ENCODE peak calls at places on chromosomes 11 and 22, in seven cellular contexts. G is heart left ventricle, J is heart right ventricle, N is stomach, V is IMR-90, H is astrocyte, S is endodermal cell. W is an unnamed sample.

GRCh38 chr11:84819561-84819960 is 807.6 kb downstream of the DLG2 start:
- DNase-seq in G (no peak), J (no peak), N (no peak), V (no peak), H (no peak), S (no peak), W (no peak)

GRCh38 chr11:109940816-109941215 is 152.4 kb upstream of the ZC3H12C start:
- DNase-seq in G (no peak), J (no peak), N (no peak), V (peak; percentile 97), H (peak; percentile 89), S (no peak), W (no peak)

GRCh38 chr22:28594784-28595324 is 84.8 kb downstream of the TTC28 start:
- DNase-seq in G (no peak), J (no peak), N (no peak), V (peak; percentile 77), H (peak; percentile 48), S (no peak), W (no peak)

GRCh38 chr11:32148824-32149223 is 58.0 kb downstream of the RCN1 start:
- DNase-seq in G (no peak), J (no peak), N (no peak), V (no peak), H (no peak), S (no peak), W (no peak)

GRCh38 chr11:126732981-126733380 is 267.6 kb downstream of the KIRREL3 start:
- DNase-seq in G (no peak), J (no peak), N (no peak), V (no peak), H (no peak), S (no peak), W (no peak)

GRCh38 chr11:72321381-72321996 is 77.5 kb upstream of the PHOX2A start:
- DNase-seq in G (no peak), J (no peak), N (no peak), V (peak; percentile 81), H (peak; percentile 61), S (no peak), W (no peak)

GRCh38 chr11:23364076-23364475 is 503.8 kb upstream of the CCDC179 start:
- DNase-seq in G (no peak), J (no peak), N (no peak), V (peak; percentile 2), H (no peak), S (no peak), W (no peak)

GRCh38 chr11:59771605-59772004 is 16.4 kb downstream of the STX3 start:
- DNase-seq in G (no peak), J (no peak), N (no peak), V (no peak), H (no peak), S (no peak), W (no peak)

GRCh38 chr11:134604886-134605285 is 192.8 kb upstream of the B3GAT1 start:
- DNase-seq in G (no peak), J (no peak), N (no peak), V (no peak), H (no peak), S (peak; percentile 7), W (no peak)

GRCh38 chr22:22431271-22432220 is 77.0 kb downstream of the ZNF280B start:
- DNase-seq in G (peak; percentile 72), J (peak; percentile 26), N (peak; percentile 60), V (peak; percentile 34), H (peak; percentile 9), S (peak; percentile 90), W (peak; percentile 26)

GRCh38 chr11:96338910-96339703 is 3.9 kb downstream of the MAML2 start:
- DNase-seq in G (no peak), J (peak; percentile 35), N (no peak), V (peak; percentile 84), H (peak; percentile 81), S (peak; percentile 61), W (peak; percentile 59)

GRCh38 chr22:24339452-24339747 is 68.8 kb downstream of the SPECC1L start:
- DNase-seq in G (no peak), J (no peak), N (no peak), V (no peak), H (no peak), S (no peak), W (no peak)

GRCh38 chr22:24335529-24335928 is 64.9 kb downstream of the SPECC1L start:
- DNase-seq in G (no peak), J (no peak), N (no peak), V (no peak), H (no peak), S (no peak), W (no peak)

GRCh38 chr22:24341657-24342056 is 71.0 kb downstream of the SPECC1L start:
- DNase-seq in G (no peak), J (no peak), N (no peak), V (no peak), H (no peak), S (no peak), W (no peak)

GRCh38 chr22:24337894-24338645 is 67.4 kb downstream of the SPECC1L start:
- DNase-seq in G (no peak), J (no peak), N (no peak), V (no peak), H (no peak), S (no peak), W (no peak)

DNA sequence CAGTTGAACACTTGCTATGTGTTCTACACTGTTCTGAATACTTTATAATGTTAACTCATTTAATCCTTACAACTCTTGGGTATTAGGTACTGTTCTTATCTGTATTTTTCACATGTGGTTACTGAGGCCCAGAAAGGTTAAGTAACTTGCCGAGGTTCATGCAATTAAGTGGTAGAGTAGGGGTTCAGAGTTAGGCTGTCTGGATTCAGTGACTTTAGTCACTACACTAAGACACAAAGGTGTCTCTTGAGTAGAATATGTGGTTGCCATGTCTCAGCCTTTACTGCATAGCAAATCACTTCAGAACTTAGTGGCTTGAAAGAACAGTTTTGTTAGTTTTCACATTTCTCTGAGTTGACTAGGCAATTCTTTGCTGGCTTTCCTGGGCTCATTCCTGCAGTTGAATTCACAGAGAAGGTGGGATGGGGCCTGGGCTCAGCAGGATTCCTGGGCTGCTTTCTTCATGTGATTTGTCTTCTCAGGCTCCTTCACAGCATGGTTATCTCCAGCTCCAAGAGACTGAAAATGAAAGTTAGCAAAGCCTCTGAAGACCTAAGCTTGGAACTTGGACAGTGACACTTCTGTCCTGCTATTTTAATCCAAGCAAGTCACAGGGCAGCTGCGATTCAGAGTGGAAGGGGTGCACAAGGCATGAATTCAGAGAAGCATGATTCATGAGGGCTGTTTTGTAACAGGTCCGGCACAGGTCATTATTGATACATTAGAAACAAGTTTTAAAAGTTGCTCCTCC is 68.2 kb downstream of the SPECC1L start:
- DNase-seq in G (no peak), J (no peak), N (no peak), V (peak; percentile 61), H (peak; percentile 64), S (peak; percentile 68), W (peak; percentile 65)
- H3K4me3 ChIP-seq in G (no peak overlapping the region), J (no peak overlapping the region), N (no peak overlapping the region), V (no peak overlapping the region), H (peak overlapping the region; percentile 12), S (no peak overlapping the region), W (peak overlapping the region; percentile 45)

GRCh38 chr11:78270993-78271392 is 82.3 kb downstream of the USP35 start:
- DNase-seq in G (no peak), J (no peak), N (no peak), V (no peak), H (no peak), S (no peak), W (no peak)

GRCh38 chr11:78266451-78266850 is 77.7 kb downstream of the USP35 start:
- DNase-seq in G (no peak), J (no peak), N (no peak), V (no peak), H (no peak), S (no peak), W (no peak)

GRCh38 chr11:78265326-78265725 is 76.6 kb downstream of the USP35 start:
- DNase-seq in G (no peak), J (no peak), N (no peak), V (peak; percentile 4), H (no peak), S (no peak), W (no peak)

GRCh38 chr11:78274739-78275138 is 86.0 kb downstream of the USP35 start:
- DNase-seq in G (no peak), J (no peak), N (no peak), V (no peak), H (no peak), S (no peak), W (no peak)

GRCh38 chr11:78268516-78269410 is 80.0 kb downstream of the USP35 start:
- DNase-seq in G (peak; percentile 57), J (peak; percentile 29), N (no peak), V (peak; percentile 26), H (peak; percentile 33), S (no peak), W (peak; percentile 59)
- H3K4me3 ChIP-seq in G (no peak overlapping the region), J (no peak overlapping the region), N (no peak overlapping the region), V (no peak overlapping the region), H (no peak overlapping the region), S (no peak overlapping the region), W (no peak overlapping the region)

GRCh38 chr11:118215765-118216164 is 9.0 kb downstream of the JAML start:
- DNase-seq in G (no peak), J (no peak), N (no peak), V (no peak), H (no peak), S (no peak), W (no peak)
- H3K4me3 ChIP-seq in G (no peak overlapping the region), J (no peak overlapping the region), N (no peak overlapping the region), V (no peak overlapping the region), H (no peak overlapping the region), S (no peak overlapping the region), W (no peak overlapping the region)

GRCh38 chr22:31137721-31138120 is 2.6 kb downstream of the PLA2G3 start:
- DNase-seq in G (no peak), J (no peak), N (no peak), V (no peak), H (no peak), S (no peak), W (no peak)
- H3K4me3 ChIP-seq in G (no peak overlapping the region), J (no peak overlapping the region), N (no peak overlapping the region), V (no peak overlapping the region), H (no peak overlapping the region), S (no peak overlapping the region), W (no peak overlapping the region)

GRCh38 chr22:38177926-38178604 is 3.6 kb downstream of the PLA2G6 start:
- DNase-seq in G (no peak), J (no peak), N (peak; percentile 45), V (peak; percentile 89), H (peak; percentile 80), S (peak; percentile 75), W (peak; percentile 54)
- H3K4me3 ChIP-seq in G (no peak overlapping the region), J (no peak overlapping the region), N (no peak overlapping the region), V (no peak overlapping the region), H (no peak overlapping the region), S (no peak overlapping the region), W (no peak overlapping the region)

GRCh38 chr11:86288776-86289507 is 13.1 kb upstream of the HIKESHI start:
- DNase-seq in G (no peak), J (no peak), N (no peak), V (no peak), H (no peak), S (peak; percentile 47), W (no peak)

GRCh38 chr11:86291466-86292262 is 10.4 kb upstream of the HIKESHI start:
- DNase-seq in G (no peak), J (no peak), N (peak; percentile 47), V (peak; percentile 55), H (peak; percentile 34), S (peak; percentile 83), W (no peak)

GRCh38 chr11:86292912-86293606 is 9.0 kb upstream of the HIKESHI start:
- DNase-seq in G (no peak), J (no peak), N (no peak), V (no peak), H (no peak), S (no peak), W (no peak)

GRCh38 chr11:86287468-86287796 is 14.6 kb upstream of the HIKESHI start:
- DNase-seq in G (no peak), J (no peak), N (no peak), V (no peak), H (no peak), S (no peak), W (no peak)
- H3K4me3 ChIP-seq in G (no peak overlapping the region), J (no peak overlapping the region), N (no peak overlapping the region), V (no peak overlapping the region), H (no peak overlapping the region), S (no peak overlapping the region), W (no peak overlapping the region)